ENCODE peak calls at places on chromosomes 11 and 22, in ten cellular contexts. One of them, this sample, is unnamed.

GRCh38 chr11:128772814-128773213 is 78.9 kb downstream of the FLI1 start:
- DNase-seq in ureter: peak
- DNase-seq in aorta: no peak
- DNase-seq in GM12892: no peak
- DNase-seq in NCI-H1092: no peak
- DNase-seq in lower lobe of right lung: peak
- DNase-seq in NB4: no peak
- DNase-seq in activated T-helper 1 cell treated with anti-CD3 and anti-CD28 coated beads, Interleukin-2, amount 50 U/mL, for 16 hours: peak
- DNase-seq in mesendoderm: no peak
- DNase-seq in EL: no peak
- DNase-seq in this sample: no peak

GRCh38 chr22:22200569-22201184 is 43.9 kb upstream of the VPREB1 start:
- DNase-seq in aorta: no peak
- DNase-seq in activated T-helper 1 cell treated with anti-CD3 and anti-CD28 coated beads, Interleukin-2, amount 50 U/mL, for 16 hours: no peak
- DNase-seq in lower lobe of right lung: no peak
- DNase-seq in mesendoderm: no peak
- DNase-seq in ureter: no peak
- DNase-seq in GM12892: no peak
- DNase-seq in EL: no peak
- DNase-seq in NCI-H1092: no peak
- DNase-seq in NB4: no peak
- DNase-seq in this sample: no peak

GRCh38 chr11:104858882-104859735 is 39.2 kb downstream of the CASP12 start:
- DNase-seq in GM12892: no peak
- DNase-seq in ureter: no peak
- DNase-seq in NCI-H1092: no peak
- DNase-seq in aorta: no peak
- DNase-seq in mesendoderm: no peak
- DNase-seq in EL: no peak
- DNase-seq in NB4: peak
- DNase-seq in lower lobe of right lung: no peak
- DNase-seq in activated T-helper 1 cell treated with anti-CD3 and anti-CD28 coated beads, Interleukin-2, amount 50 U/mL, for 16 hours: no peak
- DNase-seq in this sample: no peak

GRCh38 chr11:5726351-5726750 is 9.9 kb upstream of the OR56B1 start:
- DNase-seq in lower lobe of right lung: no peak
- DNase-seq in EL: no peak
- DNase-seq in activated T-helper 1 cell treated with anti-CD3 and anti-CD28 coated beads, Interleukin-2, amount 50 U/mL, for 16 hours: no peak
- DNase-seq in NB4: no peak
- DNase-seq in NCI-H1092: no peak
- DNase-seq in mesendoderm: no peak
- DNase-seq in GM12892: no peak
- DNase-seq in ureter: no peak
- DNase-seq in aorta: no peak
- DNase-seq in this sample: no peak

GRCh38 chr11:90243534-90243933 is 20.7 kb upstream of the CHORDC1 start:
- DNase-seq in mesendoderm: peak
- DNase-seq in NCI-H1092: no peak
- DNase-seq in ureter: no peak
- DNase-seq in lower lobe of right lung: no peak
- DNase-seq in aorta: no peak
- DNase-seq in NB4: no peak
- DNase-seq in activated T-helper 1 cell treated with anti-CD3 and anti-CD28 coated beads, Interleukin-2, amount 50 U/mL, for 16 hours: no peak
- DNase-seq in EL: no peak
- DNase-seq in GM12892: no peak
- DNase-seq in this sample: no peak

GRCh38 chr22:43230983-43231723 is 44.2 kb upstream of the TTLL12 start:
- DNase-seq in mesendoderm: peak
- DNase-seq in NCI-H1092: no peak
- DNase-seq in aorta: no peak
- DNase-seq in EL: peak
- DNase-seq in ureter: peak
- DNase-seq in activated T-helper 1 cell treated with anti-CD3 and anti-CD28 coated beads, Interleukin-2, amount 50 U/mL, for 16 hours: peak
- DNase-seq in lower lobe of right lung: peak
- DNase-seq in GM12892: peak
- DNase-seq in NB4: peak
- DNase-seq in this sample: no peak

GRCh38 chr11:115206365-115207022 is 297.7 kb downstream of the CADM1 start:
- DNase-seq in EL: no peak
- DNase-seq in aorta: no peak
- DNase-seq in GM12892: no peak
- DNase-seq in activated T-helper 1 cell treated with anti-CD3 and anti-CD28 coated beads, Interleukin-2, amount 50 U/mL, for 16 hours: no peak
- DNase-seq in NB4: no peak
- DNase-seq in ureter: no peak
- DNase-seq in mesendoderm: no peak
- DNase-seq in NCI-H1092: no peak
- DNase-seq in lower lobe of right lung: no peak
- DNase-seq in this sample: no peak

GRCh38 chr11:92322225-92322624 is 97.6 kb downstream of the FAT3 start:
- DNase-seq in aorta: no peak
- DNase-seq in GM12892: no peak
- DNase-seq in activated T-helper 1 cell treated with anti-CD3 and anti-CD28 coated beads, Interleukin-2, amount 50 U/mL, for 16 hours: no peak
- DNase-seq in mesendoderm: no peak
- DNase-seq in lower lobe of right lung: no peak
- DNase-seq in ureter: no peak
- DNase-seq in EL: peak
- DNase-seq in NCI-H1092: no peak
- DNase-seq in NB4: no peak
- DNase-seq in this sample: no peak

GRCh38 chr11:111135101-111135500 is 110.4 kb upstream of the POU2AF2 start:
- DNase-seq in GM12892: no peak
- DNase-seq in lower lobe of right lung: no peak
- DNase-seq in NB4: no peak
- DNase-seq in NCI-H1092: no peak
- DNase-seq in aorta: no peak
- DNase-seq in mesendoderm: peak
- DNase-seq in ureter: no peak
- DNase-seq in EL: no peak
- DNase-seq in activated T-helper 1 cell treated with anti-CD3 and anti-CD28 coated beads, Interleukin-2, amount 50 U/mL, for 16 hours: no peak
- DNase-seq in this sample: no peak

GRCh38 chr11:69280451-69280850 is 13.5 kb upstream of the MYEOV start:
- DNase-seq in NCI-H1092: no peak
- DNase-seq in activated T-helper 1 cell treated with anti-CD3 and anti-CD28 coated beads, Interleukin-2, amount 50 U/mL, for 16 hours: no peak
- DNase-seq in mesendoderm: no peak
- DNase-seq in EL: peak
- DNase-seq in lower lobe of right lung: no peak
- DNase-seq in GM12892: no peak
- DNase-seq in NB4: no peak
- DNase-seq in aorta: no peak
- DNase-seq in ureter: no peak
- DNase-seq in this sample: no peak

GRCh38 chr11:76577199-76577920 is 93.2 kb downstream of the LRRC32 start:
- DNase-seq in GM12892: no peak
- DNase-seq in NCI-H1092: no peak
- DNase-seq in EL: peak
- DNase-seq in NB4: no peak
- DNase-seq in lower lobe of right lung: no peak
- DNase-seq in ureter: peak
- DNase-seq in mesendoderm: peak
- DNase-seq in activated T-helper 1 cell treated with anti-CD3 and anti-CD28 coated beads, Interleukin-2, amount 50 U/mL, for 16 hours: no peak
- DNase-seq in aorta: peak
- DNase-seq in this sample: peak

GRCh38 chr22:27952779-27953178 is 33.7 kb upstream of the PITPNB start:
- DNase-seq in NB4: no peak
- DNase-seq in aorta: no peak
- DNase-seq in EL: no peak
- DNase-seq in activated T-helper 1 cell treated with anti-CD3 and anti-CD28 coated beads, Interleukin-2, amount 50 U/mL, for 16 hours: no peak
- DNase-seq in mesendoderm: no peak
- DNase-seq in NCI-H1092: no peak
- DNase-seq in GM12892: no peak
- DNase-seq in lower lobe of right lung: no peak
- DNase-seq in ureter: no peak
- DNase-seq in this sample: no peak